ENCODE peak calls at places on chromosomes 3 and 15, in four cellular contexts. One of them, this sample, is unnamed.
A peak's percentile ranks its signal among the peaks of the same experiment; 100 is the strongest.

GRCh38 chr3:114179575-114179974 is 723 bp upstream of the DRD3 start:
- DNase-seq in kidney: no peak
- DNase-seq in naive thymus-derived CD4-positive, alpha-beta T cell: no peak
- DNase-seq in skeletal muscle cell: no peak
- DNase-seq in this sample: peak; percentile 17

GRCh38 chr15:41849861-41850260 is 11.2 kb downstream of the PLA2G4B start:
- DNase-seq in kidney: no peak
- DNase-seq in naive thymus-derived CD4-positive, alpha-beta T cell: no peak
- DNase-seq in skeletal muscle cell: no peak
- DNase-seq in this sample: no peak

GRCh38 chr15:38562278-38562677 is 2.3 kb downstream of the RASGRP1 start:
- DNase-seq in kidney: no peak
- DNase-seq in naive thymus-derived CD4-positive, alpha-beta T cell: no peak
- DNase-seq in skeletal muscle cell: no peak
- DNase-seq in this sample: peak; percentile 56

GRCh38 chr3:10495003-10495402 is 10.4 kb downstream of the ATP2B2 start:
- DNase-seq in kidney: no peak
- DNase-seq in naive thymus-derived CD4-positive, alpha-beta T cell: no peak
- DNase-seq in skeletal muscle cell: no peak
- DNase-seq in this sample: no peak

GRCh38 chr3:71243230-71243629 is 340.3 kb downstream of the FOXP1 start:
- DNase-seq in kidney: no peak
- DNase-seq in naive thymus-derived CD4-positive, alpha-beta T cell: no peak
- DNase-seq in skeletal muscle cell: no peak
- DNase-seq in this sample: no peak

GRCh38 chr3:47259114-47259513 is 23.5 kb downstream of the KIF9 start:
- DNase-seq in kidney: peak; percentile 6
- DNase-seq in naive thymus-derived CD4-positive, alpha-beta T cell: no peak
- DNase-seq in skeletal muscle cell: no peak
- DNase-seq in this sample: no peak

GRCh38 chr3:37293646-37294045 is 119.3 kb upstream of the LRRFIP2 start:
- DNase-seq in kidney: no peak
- DNase-seq in naive thymus-derived CD4-positive, alpha-beta T cell: no peak
- DNase-seq in skeletal muscle cell: no peak
- DNase-seq in this sample: no peak

GRCh38 chr3:197333901-197334639 is 35.7 kb upstream of the DLG1 start:
- DNase-seq in kidney: no peak
- DNase-seq in naive thymus-derived CD4-positive, alpha-beta T cell: no peak
- DNase-seq in skeletal muscle cell: no peak
- DNase-seq in this sample: no peak

GRCh38 chr3:36988336-36988735 is 4.6 kb downstream of the EPM2AIP1 start:
- DNase-seq in kidney: no peak
- DNase-seq in naive thymus-derived CD4-positive, alpha-beta T cell: no peak
- DNase-seq in skeletal muscle cell: no peak
- DNase-seq in this sample: peak; percentile 67

GRCh38 chr3:169771651-169772529 is 1.3 kb upstream of the MYNN start:
- DNase-seq in kidney: peak; percentile 68
- DNase-seq in naive thymus-derived CD4-positive, alpha-beta T cell: peak; percentile 84
- DNase-seq in skeletal muscle cell: no peak
- DNase-seq in this sample: peak; percentile 91

GRCh38 chr3:184335291-184335660 is 2.1 kb upstream of the FAM131A start:
- DNase-seq in kidney: no peak
- DNase-seq in naive thymus-derived CD4-positive, alpha-beta T cell: no peak
- DNase-seq in skeletal muscle cell: no peak
- DNase-seq in this sample: no peak

GRCh38 chr3:56971816-56972215 is 88.6 kb upstream of the SPATA12 start:
- DNase-seq in kidney: no peak
- DNase-seq in naive thymus-derived CD4-positive, alpha-beta T cell: no peak
- DNase-seq in skeletal muscle cell: no peak
- DNase-seq in this sample: no peak

GRCh38 chr3:98855811-98856400 is 45.6 kb downstream of the DCBLD2 start:
- DNase-seq in kidney: no peak
- DNase-seq in naive thymus-derived CD4-positive, alpha-beta T cell: no peak
- DNase-seq in skeletal muscle cell: peak; percentile 88
- DNase-seq in this sample: no peak

GRCh38 chr15:101608182-101608581 is 44.0 kb downstream of the TM2D3 start:
- DNase-seq in kidney: no peak
- DNase-seq in naive thymus-derived CD4-positive, alpha-beta T cell: no peak
- DNase-seq in skeletal muscle cell: no peak
- DNase-seq in this sample: peak; percentile 44

GRCh38 chr15:41928100-41928499 is 34.2 kb upstream of the SPTBN5 start:
- DNase-seq in kidney: no peak
- DNase-seq in naive thymus-derived CD4-positive, alpha-beta T cell: no peak
- DNase-seq in skeletal muscle cell: no peak
- DNase-seq in this sample: no peak

GRCh38 chr15:96356494-96357455 is 26.3 kb downstream of the NR2F2 start:
- DNase-seq in kidney: peak; percentile 92
- DNase-seq in naive thymus-derived CD4-positive, alpha-beta T cell: peak; percentile 69
- DNase-seq in skeletal muscle cell: peak; percentile 48
- DNase-seq in this sample: peak; percentile 66

GRCh38 chr15:66535056-66535455 is 29.9 kb downstream of the ZWILCH start:
- DNase-seq in kidney: no peak
- DNase-seq in naive thymus-derived CD4-positive, alpha-beta T cell: no peak
- DNase-seq in skeletal muscle cell: no peak
- DNase-seq in this sample: no peak

GRCh38 chr3:63800097-63800496 is 19.0 kb upstream of the C3orf49 start:
- DNase-seq in kidney: no peak
- DNase-seq in naive thymus-derived CD4-positive, alpha-beta T cell: no peak
- DNase-seq in skeletal muscle cell: no peak
- DNase-seq in this sample: no peak

GRCh38 chr15:78675206-78675605 is 34.2 kb upstream of the CHRNB4 start:
- DNase-seq in kidney: no peak
- DNase-seq in naive thymus-derived CD4-positive, alpha-beta T cell: no peak
- DNase-seq in skeletal muscle cell: no peak
- DNase-seq in this sample: no peak

GRCh38 chr15:40793216-40793989 is 13.5 kb upstream of the ZFYVE19 start:
- DNase-seq in kidney: no peak
- DNase-seq in naive thymus-derived CD4-positive, alpha-beta T cell: no peak
- DNase-seq in skeletal muscle cell: peak; percentile 93
- DNase-seq in this sample: no peak

GRCh38 chr3:16477501-16477900 is 36.0 kb downstream of the RFTN1 start:
- DNase-seq in kidney: no peak
- DNase-seq in naive thymus-derived CD4-positive, alpha-beta T cell: no peak
- DNase-seq in skeletal muscle cell: no peak
- DNase-seq in this sample: no peak

GRCh38 chr3:16477054-16477453 is 36.4 kb downstream of the RFTN1 start:
- DNase-seq in kidney: no peak
- DNase-seq in naive thymus-derived CD4-positive, alpha-beta T cell: no peak
- DNase-seq in skeletal muscle cell: peak; percentile 34
- DNase-seq in this sample: no peak

GRCh38 chr3:16475766-16476165 is 37.7 kb downstream of the RFTN1 start:
- DNase-seq in kidney: no peak
- DNase-seq in naive thymus-derived CD4-positive, alpha-beta T cell: no peak
- DNase-seq in skeletal muscle cell: no peak
- DNase-seq in this sample: no peak

GRCh38 chr3:16474920-16475319 is 38.6 kb downstream of the RFTN1 start:
- DNase-seq in kidney: no peak
- DNase-seq in naive thymus-derived CD4-positive, alpha-beta T cell: no peak
- DNase-seq in skeletal muscle cell: no peak
- DNase-seq in this sample: no peak

GRCh38 chr3:16476636-16477035 is 36.9 kb downstream of the RFTN1 start:
- DNase-seq in kidney: no peak
- DNase-seq in naive thymus-derived CD4-positive, alpha-beta T cell: no peak
- DNase-seq in skeletal muscle cell: peak; percentile 94
- DNase-seq in this sample: no peak
- H3K4me3 ChIP-seq in kidney: no peak overlapping the region
- H3K4me3 ChIP-seq in naive thymus-derived CD4-positive, alpha-beta T cell: no peak overlapping the region
- H3K4me3 ChIP-seq in skeletal muscle cell: no peak overlapping the region
- H3K4me3 ChIP-seq in this sample: no peak overlapping the region

GRCh38 chr3:31064021-31064420 is 169.6 kb upstream of the GADL1 start:
- DNase-seq in kidney: no peak
- DNase-seq in naive thymus-derived CD4-positive, alpha-beta T cell: no peak
- DNase-seq in skeletal muscle cell: no peak
- DNase-seq in this sample: no peak
- H3K4me3 ChIP-seq in kidney: no peak overlapping the region
- H3K4me3 ChIP-seq in naive thymus-derived CD4-positive, alpha-beta T cell: no peak overlapping the region
- H3K4me3 ChIP-seq in skeletal muscle cell: no peak overlapping the region
- H3K4me3 ChIP-seq in this sample: no peak overlapping the region

GRCh38 chr3:53846851-53847155 is 435 bp downstream of the IL17RB start:
- DNase-seq in kidney: no peak
- DNase-seq in naive thymus-derived CD4-positive, alpha-beta T cell: no peak
- DNase-seq in skeletal muscle cell: no peak
- DNase-seq in this sample: no peak

GRCh38 chr3:53844262-53845102 is 1.7 kb downstream of the CHDH start:
- DNase-seq in kidney: no peak
- DNase-seq in naive thymus-derived CD4-positive, alpha-beta T cell: no peak
- DNase-seq in skeletal muscle cell: no peak
- DNase-seq in this sample: no peak

GRCh38 chr3:53845103-53845880 is 927 bp downstream of the CHDH start:
- DNase-seq in kidney: peak; percentile 84
- DNase-seq in naive thymus-derived CD4-positive, alpha-beta T cell: no peak
- DNase-seq in skeletal muscle cell: no peak
- DNase-seq in this sample: no peak

GRCh38 chr3:53846134-53846850 is at the start of the genes CHDH and IL17RB:
- DNase-seq in kidney: peak; percentile 86
- DNase-seq in naive thymus-derived CD4-positive, alpha-beta T cell: no peak
- DNase-seq in skeletal muscle cell: no peak
- DNase-seq in this sample: no peak

DNA sequence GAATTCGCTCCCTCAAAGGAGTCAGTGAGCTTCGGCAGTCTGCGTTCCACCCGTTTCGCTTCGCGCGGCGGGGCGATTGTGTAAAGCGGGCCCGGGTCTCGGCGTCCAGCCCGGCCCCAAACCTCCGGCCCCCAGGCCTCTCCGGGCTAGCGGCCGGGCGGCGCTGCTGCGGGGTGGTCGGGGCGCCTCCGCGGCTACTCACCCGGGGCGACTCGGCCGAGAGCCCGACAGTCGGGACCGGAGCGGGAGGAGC is 412 bp downstream of the CHDH start:
- DNase-seq in kidney: no peak
- DNase-seq in naive thymus-derived CD4-positive, alpha-beta T cell: no peak
- DNase-seq in skeletal muscle cell: no peak
- DNase-seq in this sample: no peak
- H3K4me3 ChIP-seq in kidney: peak overlapping the region; percentile 69
- H3K4me3 ChIP-seq in naive thymus-derived CD4-positive, alpha-beta T cell: no peak overlapping the region
- H3K4me3 ChIP-seq in skeletal muscle cell: peak overlapping the region; percentile 48
- H3K4me3 ChIP-seq in this sample: no peak overlapping the region

GRCh38 chr3:156677120-156677479 is 2.7 kb downstream of the TIPARP start:
- DNase-seq in kidney: no peak
- DNase-seq in naive thymus-derived CD4-positive, alpha-beta T cell: peak; percentile 55
- DNase-seq in skeletal muscle cell: no peak
- DNase-seq in this sample: peak; percentile 67
- H3K4me3 ChIP-seq in kidney: no peak overlapping the region
- H3K4me3 ChIP-seq in naive thymus-derived CD4-positive, alpha-beta T cell: no peak overlapping the region
- H3K4me3 ChIP-seq in skeletal muscle cell: peak overlapping the region; percentile 80
- H3K4me3 ChIP-seq in this sample: no peak overlapping the region

GRCh38 chr3:105352976-105353375 is 13.7 kb upstream of the ALCAM start:
- DNase-seq in kidney: no peak
- DNase-seq in naive thymus-derived CD4-positive, alpha-beta T cell: no peak
- DNase-seq in skeletal muscle cell: no peak
- DNase-seq in this sample: no peak

GRCh38 chr3:105353485-105354161 is 13.1 kb upstream of the ALCAM start:
- DNase-seq in kidney: peak; percentile 59
- DNase-seq in naive thymus-derived CD4-positive, alpha-beta T cell: no peak
- DNase-seq in skeletal muscle cell: no peak
- DNase-seq in this sample: no peak

GRCh38 chr3:105356988-105357387 is 9.7 kb upstream of the ALCAM start:
- DNase-seq in kidney: no peak
- DNase-seq in naive thymus-derived CD4-positive, alpha-beta T cell: no peak
- DNase-seq in skeletal muscle cell: no peak
- DNase-seq in this sample: no peak

GRCh38 chr3:105355355-105356063 is 11.2 kb upstream of the ALCAM start:
- DNase-seq in kidney: no peak
- DNase-seq in naive thymus-derived CD4-positive, alpha-beta T cell: no peak
- DNase-seq in skeletal muscle cell: no peak
- DNase-seq in this sample: no peak

GRCh38 chr3:105354429-105354828 is 12.3 kb upstream of the ALCAM start:
- DNase-seq in kidney: no peak
- DNase-seq in naive thymus-derived CD4-positive, alpha-beta T cell: no peak
- DNase-seq in skeletal muscle cell: no peak
- DNase-seq in this sample: no peak
- H3K4me3 ChIP-seq in kidney: peak overlapping the region; percentile 21
- H3K4me3 ChIP-seq in naive thymus-derived CD4-positive, alpha-beta T cell: no peak overlapping the region
- H3K4me3 ChIP-seq in skeletal muscle cell: peak overlapping the region; percentile 45
- H3K4me3 ChIP-seq in this sample: no peak overlapping the region

This sample was measured in Jurkat, Clone E6-1.